ENCODE peak calls at places on chromosomes 2 and 18, in six cellular contexts. I is IMR-90; K is effector memory CD4-positive, alpha-beta T cell; P is MV-4-11; C is mammary epithelial cell; E is HFF-Myc. J is an unnamed sample.

GRCh38 chr18:74066018-74066417 is 81.6 kb downstream of the FBXO15 start:
- DNase-seq in I (no peak), K (no peak), P (no peak), C (no peak), E (no peak), J (no peak)

GRCh38 chr2:128390256-128390990 is 71.8 kb upstream of the HS6ST1 start:
- DNase-seq in I (no peak), K (no peak), P (no peak), C (no peak), E (no peak), J (no peak)

GRCh38 chr2:211455225-211455841 is 898.9 kb downstream of the CPS1 start:
- DNase-seq in I (peak), K (no peak), P (no peak), C (peak), E (peak), J (peak)

GRCh38 chr2:128901572-128902391 is 583.1 kb upstream of the HS6ST1 start:
- DNase-seq in I (no peak), K (no peak), P (no peak), C (no peak), E (no peak), J (no peak)

GRCh38 chr2:197613509-197613987 is 61.8 kb downstream of the RFTN2 start:
- DNase-seq in I (peak), K (no peak), P (peak), C (no peak), E (no peak), J (no peak)

GRCh38 chr2:115162454-115163293 is 720.2 kb downstream of the DPP10 start:
- DNase-seq in I (no peak), K (no peak), P (no peak), C (no peak), E (no peak), J (no peak)

GRCh38 chr2:159118115-159118858 is 149.8 kb downstream of the TANC1 start:
- DNase-seq in I (peak), K (peak), P (peak), C (peak), E (peak), J (peak)

GRCh38 chr2:190551928-190552327 is 17.4 kb upstream of the NEMP2 start:
- DNase-seq in I (no peak), K (no peak), P (peak), C (no peak), E (no peak), J (no peak)

GRCh38 chr18:64219511-64219910 is 70.6 kb upstream of the LINC00305 start:
- DNase-seq in I (no peak), K (no peak), P (no peak), C (no peak), E (no peak), J (no peak)

GRCh38 chr2:59892398-59892797 is 661.1 kb downstream of the BCL11A start:
- DNase-seq in I (no peak), K (no peak), P (no peak), C (no peak), E (no peak), J (no peak)

GRCh38 chr2:70258532-70258875 is 567 bp downstream of the PCYOX1 start:
- DNase-seq in I (peak), K (no peak), P (no peak), C (peak), E (no peak), J (no peak)

GRCh38 chr2:31729442-31730092 is 148.8 kb upstream of the SRD5A2 start:
- DNase-seq in I (peak), K (no peak), P (no peak), C (peak), E (peak), J (no peak)